ENCODE peak calls at places on chromosomes 3 and 15, in five cellular contexts. Q is heart right ventricle, T is OCI-LY7, F is A549, R is lower lobe of right lung. J is an unnamed sample.

GRCh38 chr15:71011503-71012155 is 103.6 kb upstream of the THSD4 start:
- DNase-seq in R (no peak), F (peak; percentile 75), Q (no peak), T (peak; percentile 2), J (no peak)

GRCh38 chr3:59300727-59301134 is 250.9 kb upstream of the CFAP20DC start:
- DNase-seq in T (no peak), Q (no peak), F (no peak), R (no peak), J (no peak)

GRCh38 chr15:84979651-84980050 is 2.0 kb upstream of the PDE8A start:
- DNase-seq in R (peak; percentile 49), T (no peak), Q (peak; percentile 49), F (peak; percentile 38), J (no peak)

GRCh38 chr3:124886168-124887051 is 755 bp downstream of the ITGB5 start:
- DNase-seq in T (no peak), F (peak; percentile 82), Q (peak; percentile 54), R (peak; percentile 73), J (peak; percentile 82)

GRCh38 chr3:32850636-32851035 is 32.8 kb downstream of the TRIM71 start:
- DNase-seq in T (no peak), Q (no peak), R (no peak), F (no peak), J (no peak)

GRCh38 chr3:41881233-41881821 is 80.6 kb downstream of the ULK4 start:
- DNase-seq in R (no peak), Q (no peak), T (peak; percentile 64), F (peak; percentile 33), J (no peak)

GRCh38 chr3:136836511-136837156 is 17.7 kb downstream of the SLC35G2 start:
- DNase-seq in R (no peak), Q (no peak), T (no peak), F (no peak), J (no peak)

GRCh38 chr15:40340038-40340739 is 550 bp downstream of the CCDC9B start:
- DNase-seq in T (no peak), F (peak; percentile 13), R (peak; percentile 70), Q (peak; percentile 91), J (peak; percentile 97)

GRCh38 chr15:68634122-68634482 is 55.3 kb downstream of the CORO2B start:
- DNase-seq in Q (no peak), F (no peak), R (no peak), T (peak; percentile 58), J (no peak)

GRCh38 chr3:140097874-140098273 is 162.9 kb downstream of the CLSTN2 start:
- DNase-seq in Q (no peak), T (no peak), F (no peak), R (no peak), J (no peak)

GRCh38 chr15:62426387-62426956 is 261.4 kb upstream of the C2CD4B start:
- DNase-seq in T (no peak), Q (no peak), R (no peak), F (no peak), J (peak; percentile 70)

GRCh38 chr15:73926191-73927002 is at the start of gene LOXL1:
- DNase-seq in F (no peak), T (no peak), Q (peak; percentile 77), R (peak; percentile 66), J (peak; percentile 82)

GRCh38 chr3:152383136-152383606 is 114.4 kb downstream of the MBNL1 start:
- DNase-seq in Q (no peak), R (no peak), F (no peak), T (no peak), J (no peak)

GRCh38 chr3:152386208-152386607 is 117.5 kb downstream of the MBNL1 start:
- DNase-seq in F (no peak), R (no peak), T (no peak), Q (no peak), J (no peak)

GRCh38 chr3:152384412-152384811 is 115.7 kb downstream of the MBNL1 start:
- DNase-seq in Q (no peak), T (no peak), R (no peak), F (no peak), J (no peak)

GRCh38 chr3:152388631-152389030 is 119.9 kb downstream of the MBNL1 start:
- DNase-seq in F (no peak), Q (no peak), T (no peak), R (no peak), J (no peak)

GRCh38 chr3:152385761-152386160 is 117.0 kb downstream of the MBNL1 start:
- DNase-seq in F (peak; percentile 81), T (no peak), Q (no peak), R (no peak), J (no peak)
- H3K4me1 ChIP-seq in F (peaks cover 83% of the 10 kb centered on the region), T (peaks cover 10% of the 10 kb centered on the region), Q (peaks cover 5% of the 10 kb centered on the region), R (peaks cover 86% of the 10 kb centered on the region), J (peaks cover 64% of the 10 kb centered on the region)

GRCh38 chr15:42151736-42152135 is 4.7 kb downstream of the PLA2G4F start:
- DNase-seq in T (no peak), F (no peak), R (no peak), Q (no peak), J (peak; percentile 60)
- H3K27ac ChIP-seq in T (no peak overlapping the region), F (no peak overlapping the region), R (no peak overlapping the region), Q (peak overlapping the region; percentile 77), J (no peak overlapping the region)

GRCh38 chr15:56038015-56038414 is 44.6 kb upstream of the NEDD4 start:
- DNase-seq in R (no peak), T (peak; percentile 12), F (no peak), Q (no peak), J (no peak)
- TF ChIP-seq CTCF in R (no peak), T (no peak), F (no peak), Q (no peak), J (no peak)

GRCh38 chr15:52682776-52683175 is 3.6 kb upstream of the ATOSA start:
- DNase-seq in R (no peak), F (no peak), Q (no peak), T (peak; percentile 68), J (no peak)
- H3K4me1 ChIP-seq in R (peaks cover 13% of the 10 kb centered on the region), F (no peaks in the 10 kb centered on the region), Q (no peaks in the 10 kb centered on the region), T (peaks cover 67% of the 10 kb centered on the region), J (peaks cover 7% of the 10 kb centered on the region)

GRCh38 chr15:31802761-31803160 is 227.6 kb upstream of the CHRNA7 start:
- DNase-seq in T (no peak), R (no peak), F (no peak), Q (no peak), J (no peak)
- H3K27ac ChIP-seq in T (no peak overlapping the region), R (no peak overlapping the region), F (no peak overlapping the region), Q (no peak overlapping the region), J (no peak overlapping the region)

GRCh38 chr3:99529265-99529664 is 109.1 kb upstream of the COL8A1 start:
- DNase-seq in T (no peak), Q (no peak), R (no peak), F (no peak), J (no peak)

GRCh38 chr3:99537416-99537815 is 101.0 kb upstream of the COL8A1 start:
- DNase-seq in R (no peak), T (no peak), Q (no peak), F (no peak), J (no peak)

GRCh38 chr3:99536555-99537314 is 101.7 kb upstream of the COL8A1 start:
- DNase-seq in Q (no peak), R (no peak), T (no peak), F (no peak), J (no peak)

GRCh38 chr3:99534951-99535704 is 103.3 kb upstream of the COL8A1 start:
- DNase-seq in T (no peak), F (no peak), Q (no peak), R (peak; percentile 44), J (no peak)

DNA sequence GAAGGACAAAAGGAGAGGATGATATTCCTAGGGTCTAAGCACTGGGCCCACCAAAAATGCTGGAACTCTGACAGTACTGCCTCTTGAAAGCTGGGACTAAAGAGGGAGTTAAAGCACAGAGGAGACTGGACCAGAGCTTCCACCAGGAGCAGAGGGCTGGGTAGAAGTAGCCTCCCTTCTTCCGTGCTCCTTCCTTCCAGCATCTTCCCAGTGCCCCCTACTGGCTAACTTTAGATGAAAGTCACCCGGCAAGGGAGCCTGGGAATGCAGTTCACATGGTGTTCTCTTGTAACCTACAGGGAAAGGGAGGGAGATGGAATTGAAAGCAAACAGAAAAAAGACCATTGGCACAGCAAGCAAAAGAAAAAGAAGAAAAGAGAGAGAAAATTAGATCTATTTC is 106.1 kb upstream of the COL8A1 start:
- DNase-seq in T (peak; percentile 24), R (no peak), Q (no peak), F (peak; percentile 61), J (peak; percentile 33)
- TF ChIP-seq CTCF in T (peak; percentile 74), R (peak; percentile 60), Q (peak; percentile 60), F (peak; percentile 43), J (peak; percentile 44)

GRCh38 chr15:42384597-42384996 is 25.3 kb downstream of the CAPN3 start:
- DNase-seq in F (no peak), Q (no peak), T (no peak), R (no peak), J (no peak)
- H3K4me1 ChIP-seq in F (no peaks in the 10 kb centered on the region), Q (no peaks in the 10 kb centered on the region), T (peaks cover 7% of the 10 kb centered on the region), R (peaks cover 23% of the 10 kb centered on the region), J (no peaks in the 10 kb centered on the region)

GRCh38 chr15:98954411-98954810 is 53.2 kb downstream of the PGPEP1L start:
- DNase-seq in Q (peak; percentile 69), T (no peak), R (no peak), F (no peak), J (peak; percentile 90)
- H3K27ac ChIP-seq in Q (peak overlapping the region; percentile 54), T (no peak overlapping the region), R (peak overlapping the region; percentile 80), F (no peak overlapping the region), J (peak overlapping the region; percentile 95)

GRCh38 chr15:99169769-99170311 is 65.0 kb downstream of the SYNM start:
- DNase-seq in F (no peak), T (no peak), R (no peak), Q (no peak), J (peak; percentile 61)

GRCh38 chr15:99172171-99172570 is 67.3 kb downstream of the SYNM start:
- DNase-seq in F (no peak), T (no peak), R (no peak), Q (no peak), J (no peak)

GRCh38 chr15:99172989-99173388 is 68.1 kb downstream of the SYNM start:
- DNase-seq in F (no peak), Q (no peak), T (no peak), R (no peak), J (no peak)

GRCh38 chr15:99168601-99169580 is 64.0 kb downstream of the SYNM start:
- DNase-seq in Q (no peak), T (peak; percentile 12), F (no peak), R (no peak), J (no peak)

DNA sequence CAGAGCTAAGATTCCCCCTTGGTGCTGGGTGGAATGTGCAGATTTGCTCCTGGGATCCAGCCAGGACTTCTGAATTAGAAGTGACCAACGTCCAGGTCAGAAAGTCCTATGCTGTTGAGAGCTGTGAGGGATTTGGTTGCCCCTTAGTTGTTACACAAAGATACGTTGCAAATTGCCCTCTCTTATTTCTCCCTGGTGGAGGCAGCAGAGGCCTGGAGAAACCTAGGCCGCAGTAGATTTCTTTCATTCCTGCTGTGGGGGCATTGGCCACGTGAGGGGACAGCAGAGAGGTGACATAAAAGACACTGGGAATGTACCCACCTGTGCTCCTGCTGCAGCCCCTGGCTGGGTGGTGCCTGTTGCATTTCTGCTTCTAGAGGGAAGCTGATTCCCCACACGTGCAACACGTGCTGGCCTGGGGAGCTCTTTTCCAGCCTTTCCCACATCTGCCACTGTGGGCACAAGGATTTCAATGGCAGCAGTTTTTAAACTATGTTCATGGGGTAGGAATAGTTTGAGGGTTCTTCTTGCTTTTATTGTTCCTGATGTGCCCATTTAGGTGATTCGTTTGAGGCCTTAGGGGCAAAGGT is 65.7 kb downstream of the SYNM start:
- DNase-seq in Q (no peak), R (no peak), T (no peak), F (no peak), J (no peak)
- TF ChIP-seq CTCF in Q (peak; percentile 39), R (no peak), T (no peak), F (no peak), J (peak; percentile 32)